ENCODE peak calls at places on chromosomes 4 and X, in eight cellular contexts. J is mucosa of descending colon, F is IMR-90, N is GM12865, R is mammary epithelial cell, A is cardiac fibroblast, Y is esophagus squamous epithelium, H is K562. K is an unnamed sample.

GRCh38 chr4:173214661-173215060 is 46.0 kb downstream of the GALNT7 start:
- DNase-seq in J (no peak), N (no peak), Y (no peak), F (peak), H (no peak), R (peak), A (peak), K (no peak)

GRCh38 chr4:73726000-73726399 is 14.4 kb upstream of the CXCL8 start:
- DNase-seq in J (no peak), N (no peak), R (peak), F (peak), Y (no peak), H (no peak), A (peak), K (no peak)

GRCh38 chrX:47574609-47575325 is 7.5 kb upstream of the TIMP1 start:
- DNase-seq in Y (no peak), N (no peak), J (peak), H (no peak), R (no peak), A (no peak), F (no peak), K (no peak)

GRCh38 chr4:4849524-4850193 is 9.8 kb upstream of the MSX1 start:
- DNase-seq in R (no peak), J (no peak), F (no peak), Y (no peak), H (no peak), A (no peak), N (no peak), K (no peak)

GRCh38 chrX:110042521-110042920 is 39.6 kb downstream of the TMEM164 start:
- DNase-seq in A (no peak), F (peak), R (peak), J (no peak), Y (no peak), H (no peak), N (no peak), K (no peak)

GRCh38 chr4:42070463-42070862 is 80.1 kb downstream of the SLC30A9 start:
- DNase-seq in N (no peak), J (no peak), F (no peak), A (no peak), H (no peak), R (no peak), Y (no peak), K (no peak)

GRCh38 chr4:139297001-139297410 is 4.3 kb upstream of the NAA15 start:
- DNase-seq in H (no peak), R (peak), A (peak), F (peak), J (no peak), N (peak), Y (no peak), K (no peak)

GRCh38 chrX:121733514-121733913 is 686.1 kb downstream of the GLUD2 start:
- DNase-seq in A (no peak), N (no peak), J (no peak), Y (no peak), R (peak), H (no peak), F (no peak), K (no peak)

GRCh38 chrX:20112022-20112421 is 4.7 kb downstream of the MAP7D2 start:
- DNase-seq in N (no peak), A (no peak), R (no peak), H (no peak), J (no peak), F (no peak), Y (no peak), K (no peak)

GRCh38 chr4:101597204-101597603 is 193.3 kb upstream of the BANK1 start:
- DNase-seq in H (no peak), N (peak), Y (no peak), J (no peak), R (no peak), F (no peak), A (peak), K (peak)

GRCh38 chr4:54199919-54200318 is 29.2 kb upstream of the PDGFRA start:
- DNase-seq in Y (no peak), A (no peak), J (no peak), N (no peak), H (no peak), R (peak), F (no peak), K (no peak)

GRCh38 chrX:16646366-16647168 is 3.4 kb upstream of the S100G start:
- DNase-seq in H (no peak), Y (no peak), J (no peak), F (no peak), R (no peak), N (no peak), A (no peak), K (no peak)

GRCh38 chrX:16638533-16638932 is 11.4 kb upstream of the S100G start:
- DNase-seq in Y (no peak), F (no peak), A (no peak), J (no peak), N (no peak), H (no peak), R (no peak), K (no peak)

GRCh38 chrX:16639966-16640365 is 10.0 kb upstream of the S100G start:
- DNase-seq in Y (no peak), A (no peak), F (no peak), J (no peak), R (no peak), N (no peak), H (no peak), K (no peak)

GRCh38 chrX:16643160-16643559 is 6.8 kb upstream of the S100G start:
- DNase-seq in Y (no peak), J (no peak), H (no peak), N (no peak), F (peak), R (peak), A (peak), K (no peak)

DNA sequence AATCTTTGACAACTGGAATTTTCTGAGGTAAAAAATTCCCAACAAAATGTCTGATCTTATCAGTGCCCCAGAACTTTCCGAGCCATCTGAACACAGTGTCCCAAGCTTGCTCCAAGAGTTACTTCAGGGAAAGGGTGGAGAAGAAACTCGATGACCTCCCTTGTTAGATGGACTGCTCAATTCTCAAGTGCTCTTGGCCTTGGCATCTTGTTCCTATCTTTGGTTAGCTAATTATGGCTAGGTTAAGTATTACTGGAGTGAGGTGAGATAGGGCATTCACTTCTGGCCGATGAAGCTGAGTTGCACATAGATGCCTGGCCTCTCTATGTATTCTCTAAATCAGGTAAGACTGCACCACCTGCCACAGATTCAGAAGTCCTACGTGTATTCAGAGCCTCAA is 9.1 kb upstream of the S100G start:
- DNase-seq in A (no peak), R (no peak), H (no peak), N (no peak), F (no peak), J (no peak), Y (no peak), K (no peak)
- H3K4me3 ChIP-seq in A (no peak), R (no peak), H (no peak), N (no peak), F (no peak), J (no peak), Y (no peak), K (no peak)

GRCh38 chr4:149160370-149160769 is 655.3 kb downstream of the IQCM start:
- DNase-seq in F (no peak), A (no peak), J (no peak), H (no peak), N (no peak), R (no peak), Y (no peak), K (no peak)
- H3K4me3 ChIP-seq in F (no peak), A (no peak), J (no peak), H (no peak), N (no peak), R (no peak), Y (no peak), K (no peak)

GRCh38 chr4:172202480-172203076 is 389.4 kb downstream of the GALNTL6 start:
- DNase-seq in Y (no peak), N (peak), R (no peak), A (peak), J (no peak), F (peak), H (peak), K (peak)

GRCh38 chr4:172207258-172207657 is 394.1 kb downstream of the GALNTL6 start:
- DNase-seq in N (no peak), H (no peak), Y (no peak), J (no peak), R (no peak), A (no peak), F (no peak), K (no peak)
- H3K4me3 ChIP-seq in N (no peak), H (no peak), Y (no peak), J (no peak), R (no peak), A (no peak), F (no peak), K (no peak)

GRCh38 chr4:67712000-67712625 is 11.2 kb upstream of the UBA6 start:
- DNase-seq in Y (no peak), A (no peak), F (no peak), J (no peak), R (peak), N (no peak), H (no peak), K (no peak)

GRCh38 chr4:67713531-67714247 is 12.7 kb upstream of the UBA6 start:
- DNase-seq in N (no peak), A (no peak), R (peak), Y (no peak), H (peak), J (no peak), F (peak), K (no peak)

GRCh38 chr4:67714955-67715354 is 14.0 kb upstream of the UBA6 start:
- DNase-seq in F (no peak), A (no peak), Y (no peak), R (no peak), H (no peak), J (no peak), N (no peak), K (no peak)

GRCh38 chr4:67712650-67713530 is 11.9 kb upstream of the UBA6 start:
- DNase-seq in N (no peak), F (no peak), R (no peak), H (no peak), A (no peak), J (no peak), Y (no peak), K (no peak)

GRCh38 chr4:67714248-67714583 is 13.3 kb upstream of the UBA6 start:
- DNase-seq in F (no peak), J (no peak), R (no peak), Y (no peak), A (no peak), N (peak), H (no peak), K (no peak)
- H3K4me3 ChIP-seq in F (no peak), J (no peak), R (no peak), Y (no peak), A (no peak), N (no peak), H (no peak), K (no peak)

DNA sequence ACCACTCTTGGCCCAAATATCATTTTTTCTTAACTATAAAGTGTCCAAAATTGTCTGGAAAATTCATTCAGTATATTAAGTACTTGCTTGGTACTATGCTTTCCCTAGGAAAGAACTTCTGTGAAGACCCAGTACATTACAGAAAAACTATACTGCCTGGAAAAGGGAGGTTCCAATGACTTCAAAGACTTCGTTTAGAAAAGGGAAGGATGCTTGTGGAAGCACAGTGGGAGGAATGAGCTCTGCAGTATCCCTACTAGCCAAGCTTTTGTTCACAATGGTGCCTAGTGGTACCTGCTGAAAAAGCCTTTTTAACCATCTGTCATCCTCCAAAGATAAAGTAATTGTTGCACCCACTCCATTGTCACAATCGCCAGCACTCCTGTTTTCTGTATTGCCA is 7.2 kb downstream of the TEC start:
- DNase-seq in J (no peak), N (no peak), A (no peak), R (no peak), Y (no peak), F (no peak), H (no peak), K (no peak)
- H3K4me3 ChIP-seq in J (no peak), N (no peak), A (no peak), R (no peak), Y (no peak), F (no peak), H (no peak), K (no peak)

DNA sequence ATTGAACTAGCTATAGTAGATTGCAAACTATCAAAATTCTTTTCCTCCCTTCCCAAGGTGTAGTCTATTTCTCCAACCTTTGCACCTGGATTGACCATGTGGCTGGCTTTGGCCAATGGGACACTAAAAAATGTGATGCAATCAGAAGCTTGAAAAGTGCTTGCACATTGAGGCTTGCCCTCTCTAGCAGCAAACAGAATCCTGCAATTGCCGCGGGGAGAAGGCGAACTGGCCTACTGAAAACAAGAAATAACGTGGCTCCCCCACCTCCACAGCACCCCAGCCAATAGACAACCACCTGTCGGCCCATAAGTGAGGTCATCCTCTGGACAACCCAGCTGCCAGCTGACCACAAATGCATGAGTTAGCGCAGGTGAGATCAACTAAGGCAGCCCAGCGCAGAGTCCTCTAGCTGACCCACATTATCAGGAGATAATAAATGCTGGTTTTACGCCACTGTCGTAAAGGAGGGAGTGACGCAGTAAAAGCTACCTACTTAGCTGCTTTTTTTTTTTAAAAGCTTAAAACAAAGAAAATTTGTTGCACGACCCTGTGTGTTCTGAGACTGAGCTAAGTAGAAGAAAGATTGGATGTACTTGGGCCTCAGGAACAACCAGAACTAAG is 95.2 kb downstream of the GK start:
- DNase-seq in H (peak), F (no peak), A (no peak), J (no peak), N (no peak), R (no peak), Y (no peak), K (no peak)
- H3K4me3 ChIP-seq in H (no peak), F (no peak), A (no peak), J (no peak), N (no peak), R (no peak), Y (no peak), K (no peak)

DNA sequence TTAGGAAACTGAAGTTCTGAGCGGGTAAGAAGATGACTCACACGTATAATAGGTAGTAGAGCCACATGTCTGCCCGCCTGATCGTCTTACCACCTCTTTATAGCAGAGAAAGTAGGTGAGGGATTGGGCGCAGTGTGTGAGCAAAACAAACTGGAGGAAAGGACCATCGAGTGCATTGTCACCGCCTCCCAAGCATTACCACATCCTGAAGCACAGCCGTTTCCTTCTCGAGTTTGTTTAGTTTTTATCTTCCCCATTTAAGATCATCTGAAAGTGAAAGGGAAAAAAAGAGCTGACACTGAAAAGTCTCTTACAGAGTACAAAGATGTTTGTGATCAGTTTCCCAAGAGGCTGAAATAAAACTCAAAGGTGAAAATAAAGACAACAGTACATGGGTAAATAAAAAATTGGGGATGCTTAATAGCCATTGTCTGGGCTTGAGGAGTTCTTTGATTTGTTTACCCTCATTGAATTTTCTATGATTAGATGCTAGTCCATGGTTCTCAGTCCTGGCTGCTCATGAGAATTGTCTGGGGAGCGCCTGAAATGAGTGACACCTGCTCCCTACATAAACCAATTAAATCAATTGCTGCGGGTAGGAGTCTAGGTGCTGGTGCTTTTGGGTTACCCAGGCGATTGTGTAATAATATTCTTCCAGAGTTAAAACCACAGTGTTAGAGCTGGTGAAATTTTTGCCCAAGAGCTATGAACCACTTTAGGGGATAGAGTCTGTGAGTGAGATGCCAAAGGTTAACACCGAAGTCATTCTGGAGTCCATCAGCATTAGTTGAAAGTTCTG is 15.0 kb downstream of the PDK3 start:
- DNase-seq in Y (no peak), J (peak), N (peak), F (peak), H (no peak), A (no peak), R (no peak), K (peak)
- H3K4me3 ChIP-seq in Y (no peak), J (no peak), N (peak), F (no peak), H (no peak), A (no peak), R (no peak), K (peak)

GRCh38 chr4:129218897-129219296 is 122.9 kb downstream of the C4orf33 start:
- DNase-seq in F (peak), A (peak), H (no peak), Y (no peak), R (no peak), J (no peak), N (no peak), K (no peak)
- H3K4me3 ChIP-seq in F (no peak), A (no peak), H (no peak), Y (no peak), R (no peak), J (no peak), N (no peak), K (no peak)

DNA sequence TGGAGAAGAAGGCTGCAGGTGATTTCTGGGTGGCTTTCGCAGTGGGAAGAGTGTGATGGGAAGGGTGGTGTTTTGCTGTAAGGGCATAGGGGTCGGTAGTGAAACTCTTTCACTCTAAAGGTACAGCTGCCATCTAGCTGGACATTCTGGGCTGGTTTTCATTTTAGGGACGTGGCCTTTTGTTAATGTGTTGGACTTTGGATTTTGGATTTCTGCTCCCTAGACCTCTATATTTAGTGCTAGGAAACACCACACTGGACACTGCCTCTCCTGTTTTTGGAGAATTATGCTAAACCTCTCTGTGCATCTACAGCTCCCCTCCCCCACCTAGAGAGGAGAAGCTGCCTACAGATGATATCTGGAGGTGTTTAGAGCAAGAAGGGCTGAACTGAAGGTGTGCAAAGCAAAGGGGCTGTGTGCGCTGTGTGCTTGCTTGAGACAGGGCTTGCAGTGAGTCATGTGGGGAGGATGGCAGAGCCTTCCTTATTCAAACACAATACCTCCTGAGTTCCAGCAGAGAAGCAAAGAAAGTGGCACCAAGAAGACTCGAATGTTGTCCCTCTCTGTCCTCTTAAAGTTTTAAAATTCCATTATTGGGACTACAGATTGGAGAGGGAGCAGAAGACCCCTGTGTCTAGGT is 47.9 kb downstream of the STARD8 start:
- DNase-seq in F (no peak), R (no peak), H (no peak), A (no peak), J (no peak), N (no peak), Y (no peak), K (no peak)
- H3K4me3 ChIP-seq in F (no peak), R (no peak), H (peak), A (no peak), J (no peak), N (no peak), Y (no peak), K (no peak)

DNA sequence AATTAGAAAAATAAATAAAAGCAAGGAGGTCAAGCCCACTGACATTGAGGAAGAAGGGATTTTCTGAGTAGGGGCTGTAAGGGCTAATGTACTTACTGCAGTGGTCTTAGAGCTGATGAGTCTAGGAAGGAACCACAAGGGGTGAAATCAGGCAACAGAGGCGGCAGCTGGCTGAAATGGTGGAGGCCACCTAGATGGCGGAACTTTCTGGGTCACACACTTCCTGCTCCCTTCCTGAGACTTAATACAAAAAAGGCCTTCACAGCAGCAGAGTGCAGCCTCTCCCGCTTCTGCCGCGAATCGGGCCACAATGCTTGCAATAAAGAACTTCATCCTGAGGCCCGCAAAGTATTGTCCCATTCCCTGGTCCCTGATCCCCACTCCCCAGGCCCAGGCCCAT is 15.4 kb downstream of the SNX12 start:
- DNase-seq in Y (no peak), J (no peak), F (no peak), N (peak), H (no peak), R (no peak), A (no peak), K (no peak)
- H3K4me3 ChIP-seq in Y (no peak), J (no peak), F (no peak), N (peak), H (no peak), R (no peak), A (peak), K (no peak)